ENCODE peak calls at places on chromosomes 12 and 14, in four cellular contexts. H is small intestine; G is CD8-positive, alpha-beta memory T cell; K is adipocyte. T is an unnamed sample. For H3K36me3, the result is how much of the 10 kb centered on the place peaks cover.

GRCh38 chr12:48779869-48780268 is 9.0 kb downstream of the ADCY6 start:
- DNase-seq in K (peak), H (no peak), G (no peak), T (peak)

GRCh38 chr12:26195641-26196423 is 459 bp downstream of the SSPN start:
- DNase-seq in K (peak), H (peak), G (no peak), T (peak)

GRCh38 chr14:35909675-35910074 is 83.5 kb downstream of the BRMS1L start:
- DNase-seq in H (peak), G (no peak), K (no peak), T (no peak)

GRCh38 chr14:55136868-55137785 is 8.1 kb downstream of the LGALS3 start:
- DNase-seq in K (peak), G (no peak), H (no peak), T (peak)

GRCh38 chr14:22391908-22392307 is 197.1 kb downstream of the DAD1 start:
- DNase-seq in H (peak), G (no peak), K (peak), T (peak)

GRCh38 chr14:104187121-104187889 is 48.9 kb downstream of the KIF26A start:
- DNase-seq in H (no peak), G (no peak), K (no peak), T (no peak)

GRCh38 chr12:63206908-63207307 is 55.9 kb upstream of the AVPR1A start:
- DNase-seq in K (peak), H (peak), G (no peak), T (no peak)

GRCh38 chr14:105445290-105445689 is 25.7 kb downstream of the MTA1 start:
- DNase-seq in H (no peak), G (no peak), K (no peak), T (no peak)

GRCh38 chr12:132416121-132416673 is 73.8 kb upstream of the FBRSL1 start:
- DNase-seq in K (no peak), G (no peak), H (no peak), T (no peak)

GRCh38 chr12:109082751-109083150 is 10.5 kb downstream of the ALKBH2 start:
- DNase-seq in H (no peak), K (no peak), G (no peak), T (no peak)

GRCh38 chr12:92044435-92044834 is 101.2 kb downstream of the BTG1 start:
- DNase-seq in G (no peak), H (no peak), K (no peak), T (no peak)

GRCh38 chr12:68867606-68868005 is 59.6 kb downstream of the MDM2 start:
- DNase-seq in K (no peak), G (no peak), H (no peak), T (no peak)

DNA sequence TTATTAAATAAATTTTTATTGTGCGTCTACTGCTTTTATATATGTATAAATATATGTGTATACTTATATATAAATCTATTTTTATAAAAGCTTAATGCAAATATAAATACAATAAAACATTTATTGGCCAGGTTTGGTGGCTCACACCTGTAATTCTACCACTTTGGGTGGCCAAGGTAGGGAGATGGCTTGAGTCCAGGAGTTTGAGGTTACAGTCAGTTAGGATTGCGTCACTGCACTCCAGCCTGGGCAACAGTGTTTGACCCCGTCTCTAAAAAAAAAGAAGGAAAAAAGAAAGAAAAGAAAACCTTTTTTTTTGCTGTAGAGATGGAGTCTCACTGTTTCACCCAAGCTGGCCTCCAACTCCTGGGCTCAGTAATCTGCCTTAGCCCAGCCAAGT is 20.9 kb downstream of the ACTR6 start:
- DNase-seq in H (no peak), G (no peak), K (no peak), T (no peak)
- H3K36me3 ChIP-seq in H (under half), G (under half), K (half or more), T (under half)

GRCh38 chr12:57201219-57201618 is 15.4 kb upstream of the NXPH4 start:
- DNase-seq in G (no peak), H (no peak), K (no peak), T (no peak)

GRCh38 chr12:57200497-57200896 is 16.1 kb upstream of the NXPH4 start:
- DNase-seq in K (no peak), G (no peak), H (no peak), T (no peak)

GRCh38 chr12:57196956-57197355 is 19.6 kb upstream of the NXPH4 start:
- DNase-seq in G (no peak), H (no peak), K (no peak), T (no peak)

GRCh38 chr12:57198329-57198728 is 18.3 kb upstream of the NXPH4 start:
- DNase-seq in H (no peak), G (no peak), K (no peak), T (no peak)

GRCh38 chr12:57199191-57199590 is 17.4 kb upstream of the NXPH4 start:
- DNase-seq in H (no peak), G (no peak), K (no peak), T (no peak)
- H3K36me3 ChIP-seq in H (under half), G (under half), K (half or more), T (half or more)

DNA sequence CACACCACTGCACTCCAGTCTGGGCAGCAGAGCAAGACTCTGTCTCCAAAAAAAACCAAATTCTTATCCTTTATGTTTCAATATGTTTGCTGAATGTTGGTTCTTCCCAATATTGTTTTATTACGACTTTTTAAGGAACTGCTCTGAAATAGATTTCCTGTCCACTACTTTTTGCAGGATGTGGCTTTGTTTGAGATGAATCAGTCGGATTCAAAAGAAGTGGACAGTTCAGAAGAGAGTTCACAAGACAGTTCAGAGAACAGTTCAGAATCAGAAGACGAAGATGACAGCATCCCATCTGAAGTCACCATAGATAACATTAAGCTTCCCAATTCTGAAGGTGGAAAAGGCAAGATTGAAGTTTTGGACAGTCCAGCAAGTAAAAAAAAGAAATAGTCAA is 8.2 kb downstream of the NOPCHAP1 start:
- DNase-seq in H (no peak), K (no peak), G (no peak), T (no peak)
- H3K36me3 ChIP-seq in H (under half), K (half or more), G (under half), T (under half)

GRCh38 chr14:101349108-101349507 is 212.2 kb upstream of the DIO3 start:
- DNase-seq in K (no peak), H (no peak), G (no peak), T (no peak)
- H3K36me3 ChIP-seq in K (under half), H (under half), G (under half), T (under half)

GRCh38 chr14:72974661-72975060 is 48.4 kb downstream of the DCAF4 start:
- DNase-seq in K (no peak), H (no peak), G (no peak), T (no peak)
- H3K36me3 ChIP-seq in K (half or more), H (under half), G (under half), T (under half)